ENCODE peak calls at places on chromosomes 2 and 18, in four cellular contexts. N is stimulated activated CD8-positive, alpha-beta memory T cell treated with anti-CD3 and anti-CD28 coated beads, Interleukin-7, amount 100 ng/mL, for 24 hours; T is GM10248; I is NCI-H69. M is an unnamed sample.

GRCh38 chr2:232974431-232974830 is 38.6 kb downstream of the NGEF start:
- DNase-seq in T (no peak), I (no peak), N (no peak), M (no peak)

GRCh38 chr2:192700934-192701333 is 506.2 kb upstream of the TMEFF2 start:
- DNase-seq in I (no peak), T (no peak), N (no peak), M (no peak)

GRCh38 chr2:175688241-175688640 is 313.8 kb downstream of the LNPK start:
- DNase-seq in T (no peak), N (no peak), I (peak), M (no peak)

GRCh38 chr2:209619782-209620181 is 151.8 kb upstream of the UNC80 start:
- DNase-seq in I (peak), N (no peak), T (peak), M (no peak)

GRCh38 chr2:100708333-100708732 is 111.6 kb upstream of the NPAS2 start:
- DNase-seq in N (no peak), T (no peak), I (no peak), M (no peak)

GRCh38 chr2:74849228-74849892 is 15.4 kb downstream of the HK2 start:
- DNase-seq in T (peak), N (no peak), I (no peak), M (no peak)

GRCh38 chr2:88199912-88200682 is 30.0 kb downstream of the THNSL2 start:
- DNase-seq in N (no peak), T (peak), I (peak), M (no peak)

GRCh38 chr2:189444322-189444721 is 3.0 kb downstream of the WDR75 start:
- DNase-seq in I (no peak), T (peak), N (no peak), M (no peak)

GRCh38 chr18:66440433-66440832 is 163.5 kb downstream of the CDH19 start:
- DNase-seq in I (no peak), T (no peak), N (no peak), M (no peak)

GRCh38 chr2:192194065-192194865 is 468 bp downstream of the TMEFF2 start:
- DNase-seq in N (no peak), T (no peak), I (peak), M (no peak)

GRCh38 chr2:209773377-209773776 is 1.7 kb downstream of the UNC80 start:
- DNase-seq in I (peak), N (no peak), T (no peak), M (no peak)

GRCh38 chr2:168583064-168583709 is 127.1 kb downstream of the CERS6 start:
- DNase-seq in I (peak), T (peak), N (no peak), M (no peak)

GRCh38 chr18:79809482-79810192 is 11.9 kb downstream of the KCNG2 start:
- DNase-seq in T (no peak), I (no peak), N (no peak), M (no peak)

GRCh38 chr2:217910875-217911212 is 92.0 kb downstream of the TNS1 start:
- DNase-seq in N (no peak), I (no peak), T (no peak), M (no peak)

GRCh38 chr2:6069354-6069753 is 377.2 kb downstream of the SOX11 start:
- DNase-seq in I (peak), N (no peak), T (no peak), M (peak)

GRCh38 chr2:112151701-112152440 is 13.7 kb downstream of the FBLN7 start:
- DNase-seq in I (no peak), T (no peak), N (no peak), M (peak)

GRCh38 chr2:96241901-96242611 is 23.7 kb downstream of the TMEM127 start:
- DNase-seq in N (no peak), T (peak), I (no peak), M (no peak)

M was measured in H1.